ENCODE peak calls at places on chromosomes 6 and 20, in five cellular contexts. J, D, U, V and R are unnamed samples.

GRCh38 chr6:136959471-136959891 is 37.4 kb downstream of the SLC35D3 start:
- DNase-seq in J (no peak), D (no peak), U (no peak), V (no peak), R (peak; percentile 64)

GRCh38 chr6:318265-318890 is 26.1 kb downstream of the DUSP22 start:
- DNase-seq in J (no peak), D (no peak), U (no peak), V (no peak), R (no peak)

GRCh38 chr6:38973178-38974057 is 75.2 kb upstream of the GLP1R start:
- DNase-seq in J (peak; percentile 74), D (peak; percentile 58), U (peak; percentile 72), V (peak; percentile 9), R (no peak)

GRCh38 chr6:106729848-106730247 is 100.5 kb downstream of the QRSL1 start:
- DNase-seq in J (no peak), D (no peak), U (no peak), V (no peak), R (no peak)

GRCh38 chr20:42051935-42052334 is 433.8 kb upstream of the CHD6 start:
- DNase-seq in J (no peak), D (no peak), U (no peak), V (no peak), R (no peak)

GRCh38 chr6:34475167-34476047 is 9.5 kb downstream of the PACSIN1 start:
- DNase-seq in J (no peak), D (no peak), U (no peak), V (no peak), R (no peak)

GRCh38 chr20:61249626-61250025 is 2.4 kb upstream of the CDH4 start:
- DNase-seq in J (no peak), D (no peak), U (no peak), V (no peak), R (no peak)

GRCh38 chr6:74166849-74167248 is 470.8 kb downstream of the CD109 start:
- DNase-seq in J (no peak), D (no peak), U (no peak), V (no peak), R (no peak)

GRCh38 chr20:1619861-1620444 is at the start of gene SIRPB1:
- DNase-seq in J (no peak), D (peak; percentile 0), U (peak; percentile 0), V (no peak), R (no peak)

GRCh38 chr6:97240222-97240621 is 42.8 kb downstream of the MMS22L start:
- DNase-seq in J (peak; percentile 2), D (no peak), U (no peak), V (no peak), R (no peak)

GRCh38 chr6:37135835-37136694 is 33.9 kb upstream of the PIM1 start:
- DNase-seq in J (peak; percentile 59), D (no peak), U (peak; percentile 92), V (no peak), R (no peak)

GRCh38 chr20:1676650-1677049 is 19.1 kb upstream of the SIRPG start:
- DNase-seq in J (no peak), D (no peak), U (no peak), V (no peak), R (no peak)

GRCh38 chr20:19205999-19206398 is 6.4 kb upstream of the SLC24A3 start:
- DNase-seq in J (peak; percentile 62), D (peak; percentile 43), U (peak; percentile 50), V (peak; percentile 8), R (peak; percentile 93)

GRCh38 chr20:64093013-64093503 is 8.9 kb upstream of the LKAAEAR1 start:
- DNase-seq in J (peak; percentile 55), D (peak; percentile 32), U (peak; percentile 64), V (no peak), R (no peak)

GRCh38 chr6:54327631-54328030 is 19.4 kb downstream of the TINAG start:
- DNase-seq in J (no peak), D (no peak), U (no peak), V (no peak), R (no peak)

GRCh38 chr6:100228437-100229424 is 234.7 kb upstream of the MCHR2 start:
- DNase-seq in J (peak; percentile 78), D (peak; percentile 72), U (peak; percentile 54), V (peak; percentile 37), R (peak; percentile 81)

GRCh38 chr6:165659945-165660862 is 2.8 kb downstream of the PDE10A start:
- DNase-seq in J (no peak), D (no peak), U (no peak), V (no peak), R (peak; percentile 47)

GRCh38 chr6:117233146-117233545 is 32.2 kb upstream of the VGLL2 start:
- DNase-seq in J (no peak), D (no peak), U (no peak), V (no peak), R (no peak)

GRCh38 chr6:115613488-115613887 is 447.2 kb downstream of the FRK start:
- DNase-seq in J (no peak), D (no peak), U (no peak), V (no peak), R (no peak)

GRCh38 chr6:136927313-136927712 is 5.2 kb downstream of the SLC35D3 start:
- DNase-seq in J (peak; percentile 29), D (no peak), U (peak; percentile 10), V (no peak), R (peak; percentile 49)

GRCh38 chr6:53725791-53726575 is 60.4 kb upstream of the KLHL31 start:
- DNase-seq in J (peak; percentile 74), D (peak; percentile 81), U (peak; percentile 72), V (no peak), R (peak; percentile 86)

DNA sequence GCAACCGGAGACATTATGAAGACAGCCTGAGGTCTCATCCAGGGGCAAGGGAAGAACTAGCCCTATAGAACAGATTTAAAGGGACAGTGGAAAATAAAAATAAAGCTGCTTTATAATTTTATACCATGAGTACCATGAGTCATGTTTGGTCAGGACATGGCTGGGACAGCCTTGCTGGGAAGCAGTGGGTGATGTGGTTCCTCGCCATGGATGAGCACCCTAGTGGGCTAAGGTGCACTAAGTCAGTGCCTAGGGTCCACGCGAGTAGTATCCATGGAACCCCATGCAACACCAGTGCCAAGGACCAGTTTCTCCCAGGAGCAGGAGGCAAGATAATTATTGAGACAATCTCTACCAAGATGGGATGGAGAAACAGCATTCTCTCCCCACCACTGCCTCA is 33.4 kb upstream of the ELMO2 start:
- DNase-seq in J (no peak), D (no peak), U (no peak), V (no peak), R (no peak)
- TF ChIP-seq USF2 in J (no peak), D (no peak), U (no peak), V (no peak), R (no peak)

GRCh38 chr6:138545621-138545980 is 46.3 kb upstream of the NHSL1 start:
- DNase-seq in J (no peak), D (no peak), U (no peak), V (no peak), R (peak; percentile 71)
- TF ChIP-seq ESRRA in J (no peak), D (no peak), U (peak; percentile 34), V (no peak), R (no peak)

GRCh38 chr6:43119456-43119855 is 43.3 kb downstream of the PTK7 start:
- DNase-seq in J (no peak), D (no peak), U (no peak), V (no peak), R (no peak)

GRCh38 chr6:43115365-43115764 is 39.3 kb downstream of the PTK7 start:
- DNase-seq in J (no peak), D (peak; percentile 44), U (no peak), V (no peak), R (no peak)

GRCh38 chr6:43113431-43114260 is 37.5 kb downstream of the PTK7 start:
- DNase-seq in J (no peak), D (peak; percentile 22), U (no peak), V (no peak), R (no peak)
- TF ChIP-seq USF2 in J (no peak), D (no peak), U (no peak), V (no peak), R (no peak)

GRCh38 chr20:53827996-53828672 is 234.5 kb upstream of the ZNF217 start:
- DNase-seq in J (peak; percentile 84), D (no peak), U (no peak), V (no peak), R (no peak)

GRCh38 chr20:53828673-53829085 is 235.0 kb upstream of the ZNF217 start:
- DNase-seq in J (peak; percentile 84), D (peak; percentile 23), U (no peak), V (no peak), R (no peak)

GRCh38 chr20:53827292-53827995 is 233.8 kb upstream of the ZNF217 start:
- DNase-seq in J (no peak), D (no peak), U (no peak), V (no peak), R (no peak)

GRCh38 chr20:53829706-53830521 is 236.3 kb upstream of the ZNF217 start:
- DNase-seq in J (peak; percentile 48), D (no peak), U (peak; percentile 94), V (no peak), R (no peak)

GRCh38 chr20:53829086-53829703 is 235.6 kb upstream of the ZNF217 start:
- DNase-seq in J (peak; percentile 91), D (peak; percentile 36), U (no peak), V (no peak), R (no peak)
- TF ChIP-seq ESRRA in J (no peak), D (no peak), U (no peak), V (no peak), R (no peak)

GRCh38 chr6:87341899-87342298 is 2.7 kb upstream of the C6orf163 start:
- DNase-seq in J (no peak), D (no peak), U (no peak), V (peak; percentile 31), R (no peak)
- TF ChIP-seq USF2 in J (no peak), D (no peak), U (no peak), V (no peak), R (no peak)

GRCh38 chr6:84788689-84789088 is 24.3 kb upstream of the TBX18 start:
- DNase-seq in J (no peak), D (no peak), U (no peak), V (no peak), R (no peak)
- TF ChIP-seq ESRRA in J (no peak), D (no peak), U (no peak), V (no peak), R (no peak)

GRCh38 chr6:134686071-134686470 is 263.8 kb downstream of the ALDH8A1 start:
- DNase-seq in J (no peak), D (no peak), U (no peak), V (no peak), R (no peak)
- TF ChIP-seq USF2 in J (no peak), D (no peak), U (no peak), V (no peak), R (no peak)

GRCh38 chr20:32333988-32334885 is 23.9 kb upstream of the ASXL1 start:
- DNase-seq in J (no peak), D (peak; percentile 61), U (no peak), V (no peak), R (no peak)
- TF ChIP-seq ESRRA in J (no peak), D (no peak), U (no peak), V (no peak), R (no peak)

GRCh38 chr20:62623488-62624324 is 18.6 kb upstream of the SLCO4A1 start:
- DNase-seq in J (peak; percentile 83), D (peak; percentile 99), U (peak; percentile 98), V (peak; percentile 71), R (peak; percentile 90)
- TF ChIP-seq USF2 in J (no peak), D (no peak), U (no peak), V (no peak), R (no peak)